ENCODE peak calls at places on chromosomes 16 and 17, in eight cellular contexts. B is psoas muscle, Z is cardiac muscle cell, Q is OCI-LY7, V is uterus, L is A549, J is Peyer's patch, P is ovary. T is an unnamed sample.

GRCh38 chr17:42751628-42752027 is 6.8 kb upstream of the EZH1 start:
- DNase-seq in Q (no peak), J (no peak), L (no peak), Z (no peak), B (no peak), V (no peak), P (no peak), T (no peak)

GRCh38 chr17:3575506-3575905 is 17.9 kb upstream of the TRPV3 start:
- DNase-seq in B (no peak), Z (no peak), J (no peak), Q (no peak), V (no peak), L (peak; percentile 61), P (no peak), T (no peak)

GRCh38 chr17:67376509-67376891 is 581 bp upstream of the PITPNC1 start:
- DNase-seq in Q (peak; percentile 47), J (peak; percentile 43), L (no peak), Z (peak; percentile 31), V (peak; percentile 28), P (no peak), B (no peak), T (no peak)

GRCh38 chr17:38939987-38940386 is 14.6 kb downstream of the LASP1NB start:
- DNase-seq in Q (no peak), V (no peak), P (no peak), B (no peak), Z (no peak), J (no peak), L (no peak), T (no peak)

GRCh38 chr16:27355610-27356009 is 41.8 kb downstream of the IL4R start:
- DNase-seq in L (peak; percentile 64), B (peak; percentile 56), Q (peak; percentile 35), V (no peak), J (no peak), P (no peak), Z (no peak), T (peak; percentile 59)

GRCh38 chr16:48501516-48502377 is 108.2 kb downstream of the N4BP1 start:
- DNase-seq in J (no peak), Q (no peak), Z (peak; percentile 48), B (no peak), P (no peak), V (no peak), L (peak; percentile 53), T (no peak)

GRCh38 chr17:8766731-8767130 is 8.4 kb upstream of the SPDYE4 start:
- DNase-seq in P (no peak), V (no peak), Z (no peak), Q (no peak), B (no peak), L (no peak), J (no peak), T (no peak)

GRCh38 chr17:42096360-42097111 is 1.7 kb downstream of the ZNF385C start:
- DNase-seq in L (no peak), Q (no peak), B (no peak), V (no peak), Z (no peak), P (no peak), J (no peak), T (no peak)

GRCh38 chr16:84562174-84562815 is 55.6 kb downstream of the COTL1 start:
- DNase-seq in Q (peak; percentile 24), V (no peak), Z (no peak), J (peak; percentile 43), L (no peak), P (no peak), B (no peak), T (no peak)

GRCh38 chr17:68346448-68346847 is 55.2 kb downstream of the ARSG start:
- DNase-seq in Q (peak; percentile 99), Z (no peak), J (peak; percentile 84), P (no peak), B (no peak), L (no peak), V (no peak), T (peak; percentile 51)

GRCh38 chr17:2230877-2231276 is 72.7 kb downstream of the SMG6 start:
- DNase-seq in B (no peak), J (no peak), L (no peak), Z (no peak), V (no peak), Q (no peak), P (no peak), T (no peak)

GRCh38 chr17:67401106-67401505 is 24.0 kb downstream of the PITPNC1 start:
- DNase-seq in B (no peak), Q (no peak), Z (no peak), J (no peak), P (no peak), V (no peak), L (no peak), T (no peak)

GRCh38 chr17:81664051-81664470 is 2.3 kb downstream of the OXLD1 start:
- DNase-seq in V (no peak), Z (no peak), B (no peak), L (no peak), P (no peak), Q (no peak), J (no peak), T (no peak)

GRCh38 chr17:75338335-75338734 is 49.1 kb upstream of the SLC25A19 start:
- DNase-seq in B (no peak), L (no peak), J (no peak), P (no peak), Z (no peak), Q (no peak), V (no peak), T (no peak)

GRCh38 chr16:78490847-78491246 is 391.4 kb downstream of the WWOX start:
- DNase-seq in V (no peak), L (no peak), J (no peak), Z (no peak), B (peak; percentile 56), Q (no peak), P (no peak), T (no peak)

GRCh38 chr17:5049314-5049819 is 14.1 kb upstream of the SLC52A1 start:
- DNase-seq in P (no peak), B (no peak), Z (no peak), J (peak; percentile 79), L (no peak), V (no peak), Q (peak; percentile 78), T (no peak)

GRCh38 chr17:12940699-12941098 is 77.1 kb downstream of the ELAC2 start:
- DNase-seq in P (no peak), J (no peak), V (no peak), Z (no peak), L (no peak), Q (no peak), B (no peak), T (no peak)

GRCh38 chr17:48181653-48182052 is 74.1 kb downstream of the SNX11 start:
- DNase-seq in V (no peak), Q (no peak), B (no peak), L (peak; percentile 69), Z (peak; percentile 40), J (no peak), P (no peak), T (no peak)

GRCh38 chr16:64390102-64390501 is 731.8 kb downstream of the CDH11 start:
- DNase-seq in L (no peak), B (no peak), V (no peak), Z (no peak), P (no peak), J (no peak), Q (no peak), T (no peak)

GRCh38 chr17:41325126-41325525 is 9.6 kb upstream of the KRTAP17-1 start:
- DNase-seq in J (no peak), B (no peak), Z (no peak), V (no peak), Q (no peak), P (no peak), L (no peak), T (no peak)

DNA sequence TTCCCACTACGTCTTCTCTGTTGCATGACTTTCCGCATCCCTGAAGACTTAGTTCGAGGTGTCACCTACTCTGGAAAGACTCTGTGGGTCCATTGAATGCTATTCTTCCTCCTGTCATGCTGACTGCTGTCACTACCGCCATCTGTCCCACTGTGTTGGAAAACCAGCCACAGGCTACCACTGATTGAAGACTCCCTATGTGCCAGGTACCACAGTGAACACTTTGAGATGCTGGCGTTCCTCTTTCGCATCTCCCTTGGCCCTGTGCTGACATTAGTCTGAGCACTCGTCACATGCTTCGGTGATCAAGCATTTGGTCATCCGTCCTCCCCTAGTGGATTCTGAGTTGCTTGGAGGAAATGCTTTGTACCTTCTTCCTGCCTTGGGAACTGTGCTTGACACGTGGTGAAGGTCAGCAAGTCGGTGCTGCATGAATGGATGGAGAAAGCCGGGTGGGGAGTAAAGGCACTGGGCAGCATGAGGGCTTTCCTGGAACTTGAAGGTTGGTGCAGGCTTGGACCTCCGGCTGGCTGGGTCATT is 260.0 kb downstream of the SNX29 start:
- DNase-seq in B (no peak), J (no peak), V (no peak), P (no peak), L (no peak), Z (no peak), Q (peak; percentile 80), T (no peak)
- H3K4me1 ChIP-seq in B (peaks cover 14% of the 10 kb centered on the region), J (no peaks in the 10 kb centered on the region), V (no peaks in the 10 kb centered on the region), P (peaks cover 4% of the 10 kb centered on the region), L (peaks cover 5% of the 10 kb centered on the region), Z (no peaks in the 10 kb centered on the region), Q (peaks cover 98% of the 10 kb centered on the region), T (no peaks in the 10 kb centered on the region)

GRCh38 chr17:834136-834535 is 52.0 kb downstream of the MRM3 start:
- DNase-seq in J (no peak), P (no peak), B (no peak), V (no peak), Q (no peak), L (no peak), Z (no peak), T (no peak)
- TF ChIP-seq CTCF in J (no peak), P (no peak), B (no peak), V (no peak), Q (no peak), L (no peak), Z (no peak), T (no peak)

GRCh38 chr17:56676807-56677206 is 83.3 kb downstream of the NOG start:
- DNase-seq in J (no peak), P (no peak), V (no peak), Q (no peak), L (peak; percentile 18), Z (no peak), B (no peak), T (no peak)
- H3K4me1 ChIP-seq in J (no peaks in the 10 kb centered on the region), P (peaks cover 2% of the 10 kb centered on the region), V (no peaks in the 10 kb centered on the region), Q (no peaks in the 10 kb centered on the region), L (peaks cover 1% of the 10 kb centered on the region), Z (no peaks in the 10 kb centered on the region), B (no peaks in the 10 kb centered on the region), T (no peaks in the 10 kb centered on the region)

GRCh38 chr17:66185842-66186241 is 6.1 kb downstream of the CEP112 start:
- DNase-seq in Q (no peak), V (no peak), P (no peak), B (no peak), Z (no peak), J (no peak), L (no peak), T (no peak)

GRCh38 chr17:66192378-66192687 is 400 bp upstream of the CEP112 start:
- DNase-seq in Z (no peak), P (no peak), L (no peak), Q (no peak), J (no peak), V (no peak), B (no peak), T (no peak)

GRCh38 chr17:66187718-66188117 is 4.2 kb downstream of the CEP112 start:
- DNase-seq in J (no peak), B (no peak), Z (no peak), L (no peak), Q (no peak), P (no peak), V (no peak), T (no peak)

GRCh38 chr17:66190738-66191606 is 961 bp downstream of the CEP112 start:
- DNase-seq in Q (no peak), L (peak; percentile 16), Z (peak; percentile 24), P (no peak), J (no peak), V (no peak), B (no peak), T (no peak)

GRCh38 chr17:66191607-66192377 is at the start of gene CEP112:
- DNase-seq in V (peak; percentile 76), J (peak; percentile 85), Q (peak; percentile 93), L (peak; percentile 79), B (peak; percentile 73), P (peak; percentile 79), Z (peak; percentile 96), T (peak; percentile 73)
- TF ChIP-seq CTCF in V (peak; percentile 1), J (no peak), Q (no peak), L (no peak), B (peak; percentile 6), P (no peak), Z (no peak), T (no peak)